ENCODE peak calls at places on chromosomes 3 and 15, in eight cellular contexts. H is spleen, J is RWPE2, K is pancreas, W is breast epithelium, F is uterus, D is endodermal cell, X is stomach. O is an unnamed sample. For H3K36me3, the result is how much of the 10 kb centered on the place peaks cover.

GRCh38 chr15:39291036-39291435 is 289.8 kb upstream of the THBS1 start:
- DNase-seq in K (no peak), F (no peak), J (no peak), W (no peak), X (no peak), H (no peak), D (no peak), O (no peak)

GRCh38 chr3:23809840-23810341 is 4.1 kb downstream of the UBE2E1 start:
- DNase-seq in X (no peak), D (no peak), K (no peak), H (no peak), F (no peak), J (no peak), W (no peak), O (no peak)

GRCh38 chr3:16262195-16262594 is 2.5 kb downstream of the DPH3 start:
- DNase-seq in X (no peak), D (no peak), W (no peak), H (no peak), F (no peak), K (no peak), J (no peak), O (no peak)

GRCh38 chr3:111676177-111677021 is 81.3 kb upstream of the ZBED2 start:
- DNase-seq in J (peak), D (no peak), X (peak), K (no peak), F (no peak), W (peak), H (no peak), O (no peak)

GRCh38 chr15:40307421-40308165 is at the start of gene PLCB2:
- DNase-seq in J (peak), D (peak), H (peak), K (peak), X (no peak), F (no peak), W (no peak), O (peak)

GRCh38 chr3:112633191-112633590 is 7.8 kb downstream of the CCDC80 start:
- DNase-seq in H (no peak), K (no peak), J (no peak), X (no peak), D (no peak), F (no peak), W (no peak), O (no peak)

GRCh38 chr3:170180107-170180951 is 1.2 kb downstream of the PHC3 start:
- DNase-seq in W (no peak), J (no peak), K (no peak), F (no peak), H (no peak), D (no peak), X (peak), O (no peak)

GRCh38 chr3:56921573-56922571 is 120.1 kb upstream of the ARHGEF3 start:
- DNase-seq in F (no peak), X (no peak), H (no peak), W (no peak), J (no peak), K (no peak), D (no peak), O (no peak)

GRCh38 chr3:6047016-6047415 is 813.9 kb upstream of the GRM7 start:
- DNase-seq in D (no peak), H (no peak), J (no peak), W (no peak), X (no peak), F (no peak), K (no peak), O (no peak)

GRCh38 chr15:80160570-80161156 is 7.9 kb downstream of the FAH start:
- DNase-seq in W (peak), K (no peak), F (no peak), J (peak), D (no peak), H (peak), X (no peak), O (peak)

GRCh38 chr15:82647045-82647834 is at the start of gene CPEB1:
- DNase-seq in J (no peak), F (peak), X (no peak), H (no peak), D (peak), K (peak), W (no peak), O (peak)

GRCh38 chr3:43894176-43895049 is 203.7 kb downstream of the ABHD5 start:
- DNase-seq in K (no peak), H (peak), F (peak), W (no peak), J (no peak), D (peak), X (peak), O (peak)

GRCh38 chr3:192482809-192483208 is 244.5 kb downstream of the FGF12 start:
- DNase-seq in H (no peak), K (no peak), J (no peak), F (no peak), X (no peak), D (no peak), W (no peak), O (no peak)

GRCh38 chr3:125479091-125479490 is 40.9 kb downstream of the SNX4 start:
- DNase-seq in K (no peak), D (no peak), W (no peak), H (no peak), F (no peak), J (no peak), X (no peak), O (no peak)

GRCh38 chr3:188581365-188581764 is 427.4 kb downstream of the LPP start:
- DNase-seq in D (no peak), W (no peak), K (no peak), X (no peak), H (no peak), J (no peak), F (no peak), O (no peak)

GRCh38 chr3:61052855-61053254 is 198.4 kb downstream of the FHIT start:
- DNase-seq in W (no peak), D (no peak), F (no peak), H (no peak), K (no peak), J (no peak), X (no peak), O (no peak)

GRCh38 chr3:134525293-134525692 is 39.4 kb downstream of the CEP63 start:
- DNase-seq in D (no peak), F (no peak), H (no peak), J (no peak), X (no peak), K (no peak), W (no peak), O (no peak)
- H3K27ac ChIP-seq in D (no peak), F (no peak), H (no peak), J (no peak), X (no peak), K (no peak), W (no peak), O (no peak)

GRCh38 chr3:15050405-15051092 is 14.6 kb downstream of the MRPS25 start:
- DNase-seq in D (no peak), H (peak), X (no peak), F (no peak), J (no peak), K (no peak), W (no peak), O (no peak)
- H3K36me3 ChIP-seq in D (half or more), H (half or more), X (under half), F (under half), J (half or more), K (under half), W (under half), O (half or more)

GRCh38 chr3:72776-73175 is 123.8 kb upstream of the CHL1 start:
- DNase-seq in H (no peak), X (no peak), W (no peak), J (no peak), D (no peak), K (no peak), F (peak), O (no peak)
- H3K27ac ChIP-seq in H (no peak), X (peak), W (peak), J (no peak), D (no peak), K (no peak), F (peak), O (peak)

DNA sequence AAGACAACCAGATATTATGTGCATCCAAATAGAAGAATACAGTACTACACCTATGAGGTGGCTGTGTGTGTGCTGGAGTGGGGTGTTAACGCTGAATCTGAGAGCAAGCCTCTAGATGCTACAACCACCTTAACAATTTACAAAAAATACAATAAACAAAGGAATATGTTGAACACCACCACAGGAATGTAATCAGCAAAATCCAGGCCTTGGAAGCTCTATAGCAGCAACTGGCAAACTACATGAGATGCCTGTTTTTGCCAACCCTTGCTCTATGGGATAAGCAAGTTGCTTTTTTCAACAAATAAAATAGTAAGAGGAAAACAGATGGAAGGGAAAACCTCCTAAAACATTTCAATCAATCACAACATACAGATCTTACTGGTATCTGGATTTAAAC is 23.9 kb downstream of the SLTM start:
- DNase-seq in J (no peak), D (no peak), F (no peak), W (no peak), K (no peak), H (no peak), X (no peak), O (no peak)
- H3K36me3 ChIP-seq in J (half or more), D (half or more), F (under half), W (under half), K (under half), H (half or more), X (under half), O (half or more)

DNA sequence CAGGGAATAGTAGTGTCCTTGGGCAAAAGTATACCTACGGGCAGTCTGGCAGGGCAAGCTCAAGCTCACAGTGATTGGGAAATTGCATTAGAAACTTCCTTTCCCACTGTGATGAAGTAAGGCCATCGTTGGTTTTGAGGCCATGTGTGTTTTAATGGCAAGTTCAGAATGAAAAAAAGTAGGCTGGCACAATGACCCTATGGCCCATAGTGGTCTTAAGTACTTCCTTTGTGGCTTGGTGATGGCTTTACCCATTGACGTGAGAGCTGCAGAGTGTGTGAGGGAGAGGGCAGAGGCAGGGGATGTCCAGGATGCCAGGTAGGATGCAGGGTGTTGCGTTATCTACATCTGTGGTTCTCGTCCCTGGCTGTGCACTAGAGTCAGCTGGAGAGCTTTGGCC is 28.9 kb downstream of the LIMD1 start:
- DNase-seq in H (no peak), X (no peak), K (no peak), J (no peak), W (no peak), D (no peak), F (no peak), O (no peak)
- H3K27ac ChIP-seq in H (no peak), X (no peak), K (no peak), J (no peak), W (no peak), D (no peak), F (no peak), O (no peak)

DNA sequence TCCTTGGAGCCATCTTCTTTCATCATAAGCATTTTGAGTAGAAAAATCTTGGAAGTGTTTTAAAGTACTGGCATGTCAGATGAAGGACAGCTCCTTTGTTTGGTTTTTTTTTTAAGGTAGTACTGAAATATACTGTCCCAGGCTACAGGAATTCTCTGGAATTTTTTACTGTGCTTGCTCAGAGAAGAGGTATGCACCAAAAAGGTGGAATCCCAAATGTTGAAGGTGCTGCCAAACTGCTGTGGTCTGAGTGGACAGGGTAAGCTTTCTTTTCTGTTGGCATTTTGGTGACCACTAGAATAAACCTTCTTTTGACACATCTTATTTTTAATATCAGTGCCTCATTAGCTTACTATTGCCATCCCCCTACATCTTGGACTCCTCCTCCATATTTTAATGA is 7.2 kb downstream of the GNL3 start:
- DNase-seq in J (no peak), F (no peak), D (no peak), X (no peak), W (no peak), H (no peak), K (no peak), O (no peak)
- H3K36me3 ChIP-seq in J (half or more), F (under half), D (half or more), X (half or more), W (under half), H (half or more), K (under half), O (half or more)

DNA sequence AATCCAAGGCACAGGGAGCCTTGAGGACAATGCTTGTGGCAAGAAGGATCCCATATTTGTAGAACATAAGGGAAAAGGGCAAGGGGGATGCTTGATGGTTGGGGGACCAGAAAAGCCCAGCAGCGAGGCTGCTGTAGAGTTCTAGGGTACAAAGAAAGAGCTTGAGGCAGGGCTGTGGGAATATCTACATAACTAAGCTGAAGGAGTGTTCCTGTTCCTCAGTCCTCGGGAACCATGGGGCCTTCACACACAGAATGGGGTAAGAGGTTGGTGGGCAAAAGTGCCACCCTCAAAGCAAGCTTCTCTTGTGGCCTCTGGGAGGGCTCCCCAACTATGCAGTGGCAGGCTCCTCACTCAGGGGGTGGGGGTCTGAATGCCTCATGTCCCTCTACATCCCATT is 6.5 kb upstream of the FRMD4B start:
- DNase-seq in F (no peak), W (no peak), X (no peak), D (no peak), K (no peak), J (no peak), H (no peak), O (no peak)
- H3K27ac ChIP-seq in F (no peak), W (no peak), X (no peak), D (no peak), K (no peak), J (no peak), H (no peak), O (no peak)

GRCh38 chr3:119013951-119014350 is 20.7 kb downstream of the IGSF11 start:
- DNase-seq in J (no peak), F (no peak), H (no peak), K (no peak), W (no peak), D (no peak), X (no peak), O (no peak)
- H3K36me3 ChIP-seq in J (under half), F (under half), H (under half), K (under half), W (under half), D (under half), X (under half), O (under half)

DNA sequence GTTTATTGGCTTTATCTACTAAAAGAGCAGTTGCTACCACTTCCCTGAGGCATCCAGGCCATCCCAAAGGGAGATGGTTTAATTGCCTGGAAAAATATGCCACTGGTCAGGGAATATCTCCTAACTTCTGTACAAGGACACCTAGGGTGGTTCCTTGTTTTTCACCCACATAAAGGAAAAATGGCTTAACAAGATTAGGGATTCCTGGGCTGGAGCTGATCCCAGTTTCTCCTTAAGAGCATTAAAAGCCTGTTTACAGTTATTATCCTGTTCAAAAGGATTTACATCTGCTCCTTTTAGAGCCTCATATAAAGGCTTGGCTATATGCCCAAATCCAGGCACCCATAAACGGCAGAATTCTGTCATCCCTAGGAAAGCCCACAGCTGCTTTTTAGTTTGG is 70.2 kb upstream of the WNT7A start:
- DNase-seq in D (no peak), F (no peak), W (no peak), H (no peak), K (no peak), J (no peak), X (no peak), O (no peak)
- H3K27ac ChIP-seq in D (no peak), F (no peak), W (no peak), H (no peak), K (no peak), J (no peak), X (no peak), O (no peak)

O was measured in lower lobe of right lung.